ENCODE peak calls at places on chromosomes 5 and 9, in nine cellular contexts. One of them, this sample, is unnamed. For H3K4me1, the result is how much of the 10 kb centered on the place peaks cover.

GRCh38 chr5:17079562-17079961 is 137.9 kb upstream of the BASP1 start:
- DNase-seq in mammary epithelial cell: peak
- DNase-seq in PC-9: no peak
- DNase-seq in hepatocyte: no peak
- DNase-seq in adrenal gland: no peak
- DNase-seq in effector memory CD4-positive, alpha-beta T cell: no peak
- DNase-seq in prostate gland: no peak
- DNase-seq in neural progenitor cell: no peak
- DNase-seq in adipocyte: no peak
- DNase-seq in this sample: no peak

GRCh38 chr5:72109625-72110024 is 2.4 kb downstream of the MAP1B start:
- DNase-seq in mammary epithelial cell: no peak
- DNase-seq in PC-9: no peak
- DNase-seq in hepatocyte: peak
- DNase-seq in adrenal gland: no peak
- DNase-seq in effector memory CD4-positive, alpha-beta T cell: no peak
- DNase-seq in prostate gland: no peak
- DNase-seq in neural progenitor cell: peak
- DNase-seq in adipocyte: peak
- DNase-seq in this sample: peak

GRCh38 chr5:32057157-32058096 is 116.7 kb downstream of the GOLPH3 start:
- DNase-seq in mammary epithelial cell: no peak
- DNase-seq in PC-9: no peak
- DNase-seq in hepatocyte: no peak
- DNase-seq in adrenal gland: no peak
- DNase-seq in effector memory CD4-positive, alpha-beta T cell: no peak
- DNase-seq in prostate gland: no peak
- DNase-seq in neural progenitor cell: no peak
- DNase-seq in adipocyte: peak
- DNase-seq in this sample: no peak

GRCh38 chr5:181261320-181262085 is 560 bp upstream of the TRIM52 start:
- DNase-seq in mammary epithelial cell: peak
- DNase-seq in PC-9: no peak
- DNase-seq in hepatocyte: peak
- DNase-seq in adrenal gland: peak
- DNase-seq in effector memory CD4-positive, alpha-beta T cell: peak
- DNase-seq in prostate gland: peak
- DNase-seq in neural progenitor cell: peak
- DNase-seq in adipocyte: peak
- DNase-seq in this sample: peak

GRCh38 chr5:1171340-1171941 is 30.0 kb upstream of the SLC6A19 start:
- DNase-seq in mammary epithelial cell: no peak
- DNase-seq in PC-9: peak
- DNase-seq in hepatocyte: peak
- DNase-seq in adrenal gland: peak
- DNase-seq in effector memory CD4-positive, alpha-beta T cell: no peak
- DNase-seq in prostate gland: no peak
- DNase-seq in neural progenitor cell: no peak
- DNase-seq in adipocyte: peak
- DNase-seq in this sample: peak

GRCh38 chr9:42386477-42386876 is 203.0 kb downstream of the SPATA31A6 start:
- DNase-seq in mammary epithelial cell: no peak
- DNase-seq in PC-9: no peak
- DNase-seq in hepatocyte: no peak
- DNase-seq in adrenal gland: no peak
- DNase-seq in effector memory CD4-positive, alpha-beta T cell: no peak
- DNase-seq in prostate gland: no peak
- DNase-seq in neural progenitor cell: no peak
- DNase-seq in adipocyte: no peak
- DNase-seq in this sample: no peak

GRCh38 chr9:121837113-121838010 is 185.9 kb downstream of the DAB2IP start:
- DNase-seq in mammary epithelial cell: no peak
- DNase-seq in PC-9: no peak
- DNase-seq in hepatocyte: peak
- DNase-seq in adrenal gland: peak
- DNase-seq in effector memory CD4-positive, alpha-beta T cell: no peak
- DNase-seq in prostate gland: no peak
- DNase-seq in neural progenitor cell: no peak
- DNase-seq in adipocyte: peak
- DNase-seq in this sample: no peak

GRCh38 chr9:72309366-72310133 is 55.5 kb downstream of the ZFAND5 start:
- DNase-seq in mammary epithelial cell: peak
- DNase-seq in PC-9: no peak
- DNase-seq in hepatocyte: peak
- DNase-seq in adrenal gland: peak
- DNase-seq in effector memory CD4-positive, alpha-beta T cell: no peak
- DNase-seq in prostate gland: no peak
- DNase-seq in neural progenitor cell: no peak
- DNase-seq in adipocyte: no peak
- DNase-seq in this sample: no peak

GRCh38 chr5:56608216-56608925 is 207.0 kb upstream of the MAP3K1 start:
- DNase-seq in mammary epithelial cell: no peak
- DNase-seq in PC-9: no peak
- DNase-seq in hepatocyte: no peak
- DNase-seq in adrenal gland: no peak
- DNase-seq in effector memory CD4-positive, alpha-beta T cell: no peak
- DNase-seq in prostate gland: no peak
- DNase-seq in neural progenitor cell: no peak
- DNase-seq in adipocyte: no peak
- DNase-seq in this sample: peak

GRCh38 chr5:56612759-56613158 is 202.6 kb upstream of the MAP3K1 start:
- DNase-seq in mammary epithelial cell: no peak
- DNase-seq in PC-9: no peak
- DNase-seq in hepatocyte: no peak
- DNase-seq in adrenal gland: no peak
- DNase-seq in effector memory CD4-positive, alpha-beta T cell: no peak
- DNase-seq in prostate gland: no peak
- DNase-seq in neural progenitor cell: no peak
- DNase-seq in adipocyte: no peak
- DNase-seq in this sample: no peak

GRCh38 chr5:56612353-56612752 is 203.0 kb upstream of the MAP3K1 start:
- DNase-seq in mammary epithelial cell: no peak
- DNase-seq in PC-9: no peak
- DNase-seq in hepatocyte: no peak
- DNase-seq in adrenal gland: no peak
- DNase-seq in effector memory CD4-positive, alpha-beta T cell: no peak
- DNase-seq in prostate gland: no peak
- DNase-seq in neural progenitor cell: no peak
- DNase-seq in adipocyte: no peak
- DNase-seq in this sample: no peak

GRCh38 chr5:56607551-56607950 is 207.8 kb upstream of the MAP3K1 start:
- DNase-seq in mammary epithelial cell: peak
- DNase-seq in PC-9: no peak
- DNase-seq in hepatocyte: peak
- DNase-seq in adrenal gland: no peak
- DNase-seq in effector memory CD4-positive, alpha-beta T cell: no peak
- DNase-seq in prostate gland: no peak
- DNase-seq in neural progenitor cell: no peak
- DNase-seq in adipocyte: peak
- DNase-seq in this sample: no peak

DNA sequence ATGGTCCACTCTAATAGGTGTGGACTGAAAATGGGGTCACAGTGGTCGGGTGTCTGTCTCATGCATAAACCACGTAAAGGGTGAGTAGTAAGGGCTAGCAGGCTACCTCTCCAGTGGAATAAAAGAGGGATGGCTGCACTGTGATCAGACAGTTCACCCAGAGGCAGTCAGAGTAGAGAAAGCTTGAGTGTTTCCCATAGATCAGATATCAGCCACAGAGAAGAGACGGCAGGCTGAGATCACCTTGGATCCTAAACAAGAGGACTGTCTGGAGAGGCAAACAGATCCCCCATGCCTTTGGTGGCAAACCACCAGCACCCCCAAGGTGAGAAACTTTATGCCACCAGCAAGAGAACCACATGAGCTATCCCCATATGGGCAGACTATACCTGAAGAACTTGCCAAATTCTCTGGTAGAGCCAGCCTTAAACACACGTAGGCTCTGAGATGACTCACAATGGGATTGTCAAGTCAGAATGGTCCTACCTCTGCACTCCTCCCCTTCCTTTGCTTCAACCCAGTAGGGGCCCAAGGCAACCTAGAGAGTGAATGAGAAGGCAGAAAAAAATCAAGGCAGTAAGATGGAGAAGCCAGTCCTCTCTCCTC is 205.2 kb upstream of the MAP3K1 start:
- DNase-seq in mammary epithelial cell: peak
- DNase-seq in PC-9: no peak
- DNase-seq in hepatocyte: no peak
- DNase-seq in adrenal gland: no peak
- DNase-seq in effector memory CD4-positive, alpha-beta T cell: no peak
- DNase-seq in prostate gland: no peak
- DNase-seq in neural progenitor cell: no peak
- DNase-seq in adipocyte: no peak
- DNase-seq in this sample: no peak
- H3K4me1 ChIP-seq in mammary epithelial cell: under half
- H3K4me1 ChIP-seq in PC-9: under half
- H3K4me1 ChIP-seq in hepatocyte: under half
- H3K4me1 ChIP-seq in adrenal gland: under half
- H3K4me1 ChIP-seq in effector memory CD4-positive, alpha-beta T cell: half or more
- H3K4me1 ChIP-seq in prostate gland: under half
- H3K4me1 ChIP-seq in neural progenitor cell: under half
- H3K4me1 ChIP-seq in adipocyte: under half
- H3K4me1 ChIP-seq in this sample: under half

GRCh38 chr9:69380811-69381210 is 55.8 kb downstream of the ENTREP1 start:
- DNase-seq in mammary epithelial cell: no peak
- DNase-seq in PC-9: no peak
- DNase-seq in hepatocyte: no peak
- DNase-seq in adrenal gland: no peak
- DNase-seq in effector memory CD4-positive, alpha-beta T cell: no peak
- DNase-seq in prostate gland: no peak
- DNase-seq in neural progenitor cell: no peak
- DNase-seq in adipocyte: no peak
- DNase-seq in this sample: no peak

GRCh38 chr9:69380301-69380700 is 55.3 kb downstream of the ENTREP1 start:
- DNase-seq in mammary epithelial cell: no peak
- DNase-seq in PC-9: no peak
- DNase-seq in hepatocyte: no peak
- DNase-seq in adrenal gland: no peak
- DNase-seq in effector memory CD4-positive, alpha-beta T cell: no peak
- DNase-seq in prostate gland: no peak
- DNase-seq in neural progenitor cell: no peak
- DNase-seq in adipocyte: no peak
- DNase-seq in this sample: no peak

GRCh38 chr9:69376651-69377050 is 51.6 kb downstream of the ENTREP1 start:
- DNase-seq in mammary epithelial cell: peak
- DNase-seq in PC-9: peak
- DNase-seq in hepatocyte: peak
- DNase-seq in adrenal gland: peak
- DNase-seq in effector memory CD4-positive, alpha-beta T cell: no peak
- DNase-seq in prostate gland: no peak
- DNase-seq in neural progenitor cell: no peak
- DNase-seq in adipocyte: peak
- DNase-seq in this sample: peak

GRCh38 chr9:69379250-69379982 is 54.4 kb downstream of the ENTREP1 start:
- DNase-seq in mammary epithelial cell: peak
- DNase-seq in PC-9: peak
- DNase-seq in hepatocyte: no peak
- DNase-seq in adrenal gland: peak
- DNase-seq in effector memory CD4-positive, alpha-beta T cell: no peak
- DNase-seq in prostate gland: no peak
- DNase-seq in neural progenitor cell: no peak
- DNase-seq in adipocyte: peak
- DNase-seq in this sample: no peak

DNA sequence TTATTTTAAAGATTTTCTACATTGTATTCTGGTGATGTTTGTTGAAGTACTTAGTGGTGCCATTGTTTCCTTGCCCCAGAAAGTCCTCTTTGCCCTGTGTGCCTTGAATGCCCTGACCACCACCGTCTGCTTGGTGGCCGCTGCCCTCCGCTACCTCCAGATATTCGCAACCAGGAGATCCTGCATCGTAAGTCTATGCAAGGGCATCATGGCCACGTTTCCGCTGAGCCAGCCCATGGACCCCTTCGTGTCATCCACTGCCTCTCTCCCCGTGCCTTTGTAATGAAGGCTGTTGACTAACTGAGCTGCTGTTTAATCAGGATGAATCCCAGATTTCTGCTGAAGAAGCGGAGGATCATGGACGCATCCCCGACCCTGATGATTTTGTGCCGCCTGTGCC is 52.3 kb downstream of the ENTREP1 start:
- DNase-seq in mammary epithelial cell: no peak
- DNase-seq in PC-9: no peak
- DNase-seq in hepatocyte: no peak
- DNase-seq in adrenal gland: no peak
- DNase-seq in effector memory CD4-positive, alpha-beta T cell: no peak
- DNase-seq in prostate gland: no peak
- DNase-seq in neural progenitor cell: no peak
- DNase-seq in adipocyte: no peak
- DNase-seq in this sample: no peak
- H3K4me1 ChIP-seq in mammary epithelial cell: under half
- H3K4me1 ChIP-seq in PC-9: under half
- H3K4me1 ChIP-seq in hepatocyte: under half
- H3K4me1 ChIP-seq in adrenal gland: under half
- H3K4me1 ChIP-seq in effector memory CD4-positive, alpha-beta T cell: under half
- H3K4me1 ChIP-seq in prostate gland: under half
- H3K4me1 ChIP-seq in neural progenitor cell: under half
- H3K4me1 ChIP-seq in adipocyte: under half
- H3K4me1 ChIP-seq in this sample: under half

GRCh38 chr9:88502552-88503034 is 32.4 kb upstream of the NXNL2 start:
- DNase-seq in mammary epithelial cell: no peak
- DNase-seq in PC-9: no peak
- DNase-seq in hepatocyte: peak
- DNase-seq in adrenal gland: no peak
- DNase-seq in effector memory CD4-positive, alpha-beta T cell: no peak
- DNase-seq in prostate gland: no peak
- DNase-seq in neural progenitor cell: no peak
- DNase-seq in adipocyte: no peak
- DNase-seq in this sample: no peak

GRCh38 chr9:88501086-88501485 is 33.9 kb upstream of the NXNL2 start:
- DNase-seq in mammary epithelial cell: no peak
- DNase-seq in PC-9: no peak
- DNase-seq in hepatocyte: no peak
- DNase-seq in adrenal gland: no peak
- DNase-seq in effector memory CD4-positive, alpha-beta T cell: no peak
- DNase-seq in prostate gland: no peak
- DNase-seq in neural progenitor cell: no peak
- DNase-seq in adipocyte: no peak
- DNase-seq in this sample: no peak

GRCh38 chr9:88494983-88495721 is 39.8 kb upstream of the NXNL2 start:
- DNase-seq in mammary epithelial cell: no peak
- DNase-seq in PC-9: no peak
- DNase-seq in hepatocyte: no peak
- DNase-seq in adrenal gland: no peak
- DNase-seq in effector memory CD4-positive, alpha-beta T cell: no peak
- DNase-seq in prostate gland: no peak
- DNase-seq in neural progenitor cell: no peak
- DNase-seq in adipocyte: no peak
- DNase-seq in this sample: no peak

GRCh38 chr9:88497224-88497623 is 37.8 kb upstream of the NXNL2 start:
- DNase-seq in mammary epithelial cell: no peak
- DNase-seq in PC-9: no peak
- DNase-seq in hepatocyte: no peak
- DNase-seq in adrenal gland: no peak
- DNase-seq in effector memory CD4-positive, alpha-beta T cell: no peak
- DNase-seq in prostate gland: no peak
- DNase-seq in neural progenitor cell: no peak
- DNase-seq in adipocyte: no peak
- DNase-seq in this sample: no peak

DNA sequence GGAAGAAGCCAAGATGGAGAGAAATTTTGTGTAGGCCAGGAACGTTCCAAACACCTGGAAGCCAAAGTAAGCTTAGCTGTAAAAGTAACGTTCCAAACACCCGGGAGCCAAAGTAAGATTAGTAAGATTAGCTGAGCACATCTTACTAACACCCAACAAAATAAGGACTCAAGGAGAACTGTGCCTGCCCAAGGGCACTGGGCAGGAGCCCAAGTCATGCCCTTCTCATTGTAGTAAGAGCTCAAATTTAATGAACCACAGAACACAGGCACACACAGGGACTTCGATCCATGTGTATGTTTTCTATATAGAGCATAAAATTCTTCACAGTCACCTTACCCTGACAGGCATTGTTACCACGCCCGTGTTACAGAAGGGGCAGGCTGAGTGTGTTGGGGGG is 36.1 kb upstream of the NXNL2 start:
- DNase-seq in mammary epithelial cell: no peak
- DNase-seq in PC-9: no peak
- DNase-seq in hepatocyte: no peak
- DNase-seq in adrenal gland: peak
- DNase-seq in effector memory CD4-positive, alpha-beta T cell: no peak
- DNase-seq in prostate gland: no peak
- DNase-seq in neural progenitor cell: no peak
- DNase-seq in adipocyte: no peak
- DNase-seq in this sample: peak
- H3K4me1 ChIP-seq in mammary epithelial cell: under half
- H3K4me1 ChIP-seq in PC-9: under half
- H3K4me1 ChIP-seq in hepatocyte: under half
- H3K4me1 ChIP-seq in adrenal gland: under half
- H3K4me1 ChIP-seq in effector memory CD4-positive, alpha-beta T cell: under half
- H3K4me1 ChIP-seq in prostate gland: under half
- H3K4me1 ChIP-seq in neural progenitor cell: under half
- H3K4me1 ChIP-seq in adipocyte: under half
- H3K4me1 ChIP-seq in this sample: under half

DNA sequence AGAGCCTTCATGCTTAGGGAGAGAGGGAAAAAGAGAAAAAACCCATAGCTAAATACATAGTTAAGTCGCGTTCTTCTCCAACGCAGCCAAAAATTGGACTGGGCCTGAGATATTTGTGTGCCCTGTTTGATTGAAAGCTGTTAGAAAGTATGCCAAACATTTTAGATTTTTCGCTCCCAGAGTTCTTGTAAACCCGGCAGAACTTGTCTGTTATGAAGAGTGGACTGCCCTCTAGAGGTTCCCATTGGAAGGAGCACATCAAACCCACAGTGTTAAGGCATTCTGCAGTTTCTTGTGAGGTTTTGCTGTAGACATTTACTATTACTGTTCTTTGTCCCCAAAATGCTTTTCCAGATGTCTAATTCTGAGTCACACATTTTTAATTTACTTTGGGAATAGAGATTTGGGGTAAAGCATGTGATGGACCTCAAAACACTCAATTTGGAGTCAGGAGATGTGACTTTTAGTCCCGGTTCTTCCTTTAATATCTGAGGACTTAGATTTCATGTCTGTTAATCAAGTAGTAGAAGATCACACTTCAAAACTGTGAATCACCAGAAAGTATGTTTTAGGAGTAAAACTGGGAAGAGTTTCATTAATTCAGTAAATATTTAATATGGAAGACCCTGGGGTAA is 96.6 kb downstream of the PCSK1 start:
- DNase-seq in mammary epithelial cell: peak
- DNase-seq in PC-9: peak
- DNase-seq in hepatocyte: peak
- DNase-seq in adrenal gland: peak
- DNase-seq in effector memory CD4-positive, alpha-beta T cell: peak
- DNase-seq in prostate gland: peak
- DNase-seq in neural progenitor cell: peak
- DNase-seq in adipocyte: peak
- DNase-seq in this sample: peak
- H3K4me1 ChIP-seq in mammary epithelial cell: under half
- H3K4me1 ChIP-seq in PC-9: under half
- H3K4me1 ChIP-seq in hepatocyte: under half
- H3K4me1 ChIP-seq in adrenal gland: under half
- H3K4me1 ChIP-seq in effector memory CD4-positive, alpha-beta T cell: under half
- H3K4me1 ChIP-seq in prostate gland: under half
- H3K4me1 ChIP-seq in neural progenitor cell: under half
- H3K4me1 ChIP-seq in adipocyte: half or more
- H3K4me1 ChIP-seq in this sample: under half